ENCODE peak calls at places on chromosomes 13 and 19, in six cellular contexts. Q, Y, H, E, X and O are unnamed samples.

GRCh38 chr19:40191836-40192646 is 815 bp downstream of the MAP3K10 start:
- DNase-seq in Q (no peak), H (no peak), X (peak), E (no peak), Y (peak), O (peak)

GRCh38 chr19:31316201-31316951 is 32.9 kb downstream of the TSHZ3 start:
- DNase-seq in H (peak), X (no peak), E (no peak), Q (no peak), Y (no peak), O (peak)

GRCh38 chr19:38134538-38135149 is 89.4 kb downstream of the DPF1 start:
- DNase-seq in X (peak), E (no peak), Y (no peak), Q (no peak), H (peak), O (peak)

GRCh38 chr13:39516140-39516539 is 86.9 kb downstream of the LHFPL6 start:
- DNase-seq in X (no peak), Q (no peak), E (no peak), H (no peak), Y (no peak), O (no peak)

GRCh38 chr19:15280915-15281683 is 48.9 kb upstream of the EPHX3 start:
- DNase-seq in Y (no peak), X (no peak), E (no peak), Q (no peak), H (peak), O (peak)

GRCh38 chr19:31110331-31110730 is 238.9 kb downstream of the TSHZ3 start:
- DNase-seq in Q (no peak), X (peak), H (peak), E (no peak), Y (peak), O (peak)

GRCh38 chr19:10193666-10194499 is 870 bp downstream of the DNMT1 start:
- DNase-seq in E (no peak), Y (peak), X (no peak), H (peak), Q (peak), O (peak)

GRCh38 chr13:114068723-114069322 is 63.6 kb downstream of the RASA3 start:
- DNase-seq in X (no peak), Y (no peak), H (peak), Q (no peak), E (no peak), O (peak)

GRCh38 chr19:4624733-4625362 is 14.5 kb upstream of the TNFAIP8L1 start:
- DNase-seq in Q (no peak), Y (no peak), H (no peak), E (no peak), X (no peak), O (peak)

GRCh38 chr19:48213959-48214358 is 41.8 kb downstream of the CARD8 start:
- DNase-seq in E (no peak), H (no peak), X (no peak), Y (no peak), Q (no peak), O (no peak)

GRCh38 chr19:31648347-31648746 is 299.1 kb upstream of the TSHZ3 start:
- DNase-seq in H (peak), X (no peak), Y (no peak), E (no peak), Q (no peak), O (peak)

GRCh38 chr13:26095846-26096245 is 44.0 kb upstream of the SHISA2 start:
- DNase-seq in E (no peak), X (no peak), Y (no peak), Q (no peak), H (no peak), O (no peak)

GRCh38 chr19:55686311-55687050 is 11.5 kb downstream of the EPN1 start:
- DNase-seq in H (no peak), E (no peak), X (no peak), Q (no peak), Y (no peak), O (no peak)

GRCh38 chr19:48348737-48349136 is 15.0 kb downstream of the TMEM143 start:
- DNase-seq in H (no peak), Q (no peak), X (no peak), Y (no peak), E (no peak), O (no peak)

GRCh38 chr19:19034204-19034624 is 811 bp downstream of the ARMC6 start:
- DNase-seq in H (peak), X (peak), E (peak), Q (no peak), Y (peak), O (peak)

GRCh38 chr19:6138066-6138465 is 2.6 kb downstream of the ACSBG2 start:
- DNase-seq in Y (no peak), X (no peak), E (no peak), Q (no peak), H (no peak), O (peak)

GRCh38 chr13:98821372-98822237 is 69.1 kb upstream of the SLC15A1 start:
- DNase-seq in X (no peak), Q (peak), Y (no peak), H (peak), E (no peak), O (no peak)

GRCh38 chr19:40467007-40467565 is 285 bp downstream of the SPTBN4 start:
- DNase-seq in H (no peak), Q (no peak), E (no peak), X (no peak), Y (no peak), O (no peak)

GRCh38 chr13:92510416-92510815 is 716.2 kb upstream of the GPC6 start:
- DNase-seq in X (no peak), Q (peak), Y (no peak), E (no peak), H (peak), O (peak)

GRCh38 chr19:4181053-4181508 is 1.3 kb downstream of the SIRT6 start:
- DNase-seq in X (peak), Q (no peak), E (no peak), H (no peak), Y (no peak), O (no peak)

GRCh38 chr13:33328691-33329090 is 43.1 kb upstream of the STARD13 start:
- DNase-seq in Y (no peak), X (no peak), H (no peak), Q (no peak), E (no peak), O (no peak)

GRCh38 chr13:60411464-60411863 is 14.4 kb downstream of the TDRD3 start:
- DNase-seq in E (no peak), Y (no peak), H (no peak), X (no peak), Q (no peak), O (no peak)

GRCh38 chr13:29436291-29436690 is 159.2 kb downstream of the SLC7A1 start:
- DNase-seq in H (peak), E (no peak), Y (no peak), Q (no peak), X (no peak), O (peak)

GRCh38 chr13:73171926-73172325 is 113.1 kb downstream of the KLF5 start:
- DNase-seq in Q (no peak), Y (no peak), H (peak), E (no peak), X (no peak), O (peak)

GRCh38 chr13:24151864-24152263 is 8.7 kb upstream of the SPATA13 start:
- DNase-seq in X (no peak), Y (no peak), H (no peak), E (no peak), Q (no peak), O (no peak)

GRCh38 chr13:22934744-22935523 is 245.8 kb upstream of the SGCG start:
- DNase-seq in Q (no peak), E (no peak), Y (no peak), X (no peak), H (no peak), O (no peak)

GRCh38 chr13:31786011-31786410 is 46.7 kb downstream of the RXFP2 start:
- DNase-seq in X (no peak), H (no peak), Q (no peak), Y (no peak), E (no peak), O (peak)

GRCh38 chr13:30339721-30340366 is 32.5 kb upstream of the KATNAL1 start:
- DNase-seq in H (no peak), Y (no peak), Q (no peak), X (no peak), E (no peak), O (no peak)

GRCh38 chr13:104871456-104871855 is 1664.0 kb downstream of the EFNB2 start:
- DNase-seq in X (no peak), Q (no peak), E (no peak), H (no peak), Y (no peak), O (no peak)

GRCh38 chr13:34805347-34805746 is 136.7 kb upstream of the NBEA start:
- DNase-seq in Y (no peak), H (no peak), X (no peak), E (no peak), Q (no peak), O (no peak)

GRCh38 chr19:53545271-53546065 is 7.5 kb downstream of the ZNF331 start:
- DNase-seq in E (no peak), H (peak), Y (no peak), X (no peak), Q (no peak), O (peak)

GRCh38 chr19:40713939-40714338 is 2.7 kb downstream of the COQ8B start:
- DNase-seq in H (no peak), Q (no peak), X (no peak), E (no peak), Y (no peak), O (no peak)

GRCh38 chr13:45143346-45143751 is 23.0 kb downstream of the GTF2F2 start:
- DNase-seq in X (no peak), E (no peak), Q (no peak), H (peak), Y (no peak), O (peak)

GRCh38 chr19:30785728-30786127 is 413.5 kb downstream of the ZNF536 start:
- DNase-seq in E (no peak), H (no peak), Q (no peak), X (no peak), Y (no peak), O (no peak)

GRCh38 chr13:21344662-21345176 is 114.4 kb downstream of the ZDHHC20 start:
- DNase-seq in H (no peak), X (peak), Q (no peak), E (no peak), Y (no peak), O (no peak)

GRCh38 chr13:110685305-110685704 is 20.6 kb downstream of the CARS2 start:
- DNase-seq in H (no peak), Y (no peak), Q (no peak), E (no peak), X (no peak), O (peak)

GRCh38 chr13:104450006-104450405 is 1383.8 kb upstream of the SLC10A2 start:
- DNase-seq in Y (no peak), Q (no peak), E (no peak), H (no peak), X (no peak), O (no peak)

GRCh38 chr13:106492576-106493323 is 42.7 kb downstream of the EFNB2 start:
- DNase-seq in Y (no peak), H (no peak), Q (no peak), X (no peak), E (no peak), O (no peak)

GRCh38 chr13:98416408-98416807 is 160.5 kb downstream of the STK24 start:
- DNase-seq in X (no peak), Y (no peak), H (no peak), Q (no peak), E (no peak), O (no peak)